ENCODE peak calls at places on chromosome 22, in nine cellular contexts. B is PC-3; W is brain microvascular endothelial cell; E is CD8-positive, alpha-beta T cell; I is cardiac muscle cell; A is B cell; H is HFFc6; U is activated effector memory CD4-positive, alpha-beta T cell treated with anti-CD3 and anti-CD28 coated beads, Interleukin-2, amount 50 U/mL, for 16 hours; L is CD4-positive, alpha-beta T cell. J is an unnamed sample.

GRCh38 chr22:37197451-37198289 is 9.6 kb upstream of the C1QTNF6 start:
- DNase-seq in B (peak; percentile 92), W (no peak), E (no peak), I (no peak), A (no peak), H (peak; percentile 92), U (peak; percentile 63), L (no peak), J (peak; percentile 97)

GRCh38 chr22:17264321-17265052 is 45.3 kb upstream of the ADA2 start:
- DNase-seq in B (no peak), W (no peak), E (no peak), I (peak; percentile 77), A (no peak), H (no peak), U (no peak), L (no peak), J (peak; percentile 20)

GRCh38 chr22:39498368-39498767 is 3.7 kb upstream of the MIEF1 start:
- DNase-seq in B (no peak), W (no peak), E (no peak), I (no peak), A (no peak), H (no peak), U (no peak), L (no peak), J (no peak)

GRCh38 chr22:27388090-27388600 is 413.4 kb downstream of the MN1 start:
- DNase-seq in B (no peak), W (no peak), E (no peak), I (no peak), A (no peak), H (no peak), U (no peak), L (no peak), J (no peak)

GRCh38 chr22:25114369-25115362 is 85.0 kb upstream of the CRYBB3 start:
- DNase-seq in B (no peak), W (no peak), E (no peak), I (no peak), A (no peak), H (no peak), U (no peak), L (no peak), J (no peak)

GRCh38 chr22:31150615-31151014 is 9.4 kb upstream of the RNF185 start:
- DNase-seq in B (peak; percentile 18), W (no peak), E (no peak), I (peak; percentile 15), A (no peak), H (no peak), U (no peak), L (no peak), J (no peak)

GRCh38 chr22:49515486-49515885 is 312.2 kb downstream of the BRD1 start:
- DNase-seq in B (no peak), W (no peak), E (no peak), I (no peak), A (no peak), H (no peak), U (peak; percentile 16), L (no peak), J (no peak)

GRCh38 chr22:20511578-20512259 is 4.3 kb downstream of the MED15 start:
- DNase-seq in B (no peak), W (no peak), E (no peak), I (no peak), A (no peak), H (no peak), U (no peak), L (no peak), J (no peak)

GRCh38 chr22:39166547-39166946 is 14.1 kb upstream of the CBX7 start:
- DNase-seq in B (no peak), W (no peak), E (no peak), I (no peak), A (no peak), H (no peak), U (no peak), L (no peak), J (no peak)

GRCh38 chr22:42978453-42979103 is 36.4 kb downstream of the PACSIN2 start:
- DNase-seq in B (peak; percentile 78), W (no peak), E (no peak), I (no peak), A (no peak), H (peak; percentile 33), U (no peak), L (no peak), J (peak; percentile 66)

GRCh38 chr22:37343343-37343742 is 61.0 kb downstream of the CYTH4 start:
- DNase-seq in B (no peak), W (no peak), E (no peak), I (no peak), A (no peak), H (no peak), U (no peak), L (no peak), J (no peak)

GRCh38 chr22:22720201-22720723 is 75.8 kb downstream of the GGTLC2 start:
- DNase-seq in B (peak; percentile 34), W (peak; percentile 51), E (no peak), I (no peak), A (peak; percentile 79), H (peak; percentile 11), U (peak; percentile 70), L (no peak), J (peak; percentile 31)

GRCh38 chr22:35218079-35218478 is 39.2 kb upstream of the HMGXB4 start:
- DNase-seq in B (peak; percentile 5), W (peak; percentile 27), E (no peak), I (no peak), A (no peak), H (peak; percentile 12), U (no peak), L (no peak), J (peak; percentile 44)

GRCh38 chr22:30457964-30458363 is 13.9 kb downstream of the SEC14L3 start:
- DNase-seq in B (peak; percentile 8), W (peak; percentile 16), E (no peak), I (no peak), A (no peak), H (peak; percentile 8), U (no peak), L (no peak), J (peak; percentile 11)

GRCh38 chr22:20174785-20175596 is 24.1 kb upstream of the CCDC188 start:
- DNase-seq in B (no peak), W (no peak), E (no peak), I (peak; percentile 38), A (no peak), H (no peak), U (no peak), L (no peak), J (peak; percentile 18)

GRCh38 chr22:29302681-29303465 is 3.6 kb upstream of the GAS2L1 start:
- DNase-seq in B (no peak), W (no peak), E (no peak), I (no peak), A (no peak), H (no peak), U (peak; percentile 62), L (no peak), J (no peak)

GRCh38 chr22:36398602-36399472 is 11.1 kb upstream of the MYH9 start:
- DNase-seq in B (peak; percentile 58), W (peak; percentile 84), E (no peak), I (no peak), A (no peak), H (peak; percentile 86), U (no peak), L (no peak), J (peak; percentile 81)

GRCh38 chr22:45031629-45032403 is 22.0 kb upstream of the PHF21B start:
- DNase-seq in B (no peak), W (no peak), E (no peak), I (no peak), A (no peak), H (no peak), U (no peak), L (no peak), J (no peak)